ENCODE peak calls at places on chromosomes 11 and 22, in six cellular contexts. One of them, this sample, is unnamed.

GRCh38 chr11:96102664-96103068 is 178.8 kb upstream of the MTMR2 start:
- DNase-seq in prostate gland: no peak
- DNase-seq in SK-N-SH: no peak
- DNase-seq in gastrocnemius medialis: no peak
- DNase-seq in cardiac muscle cell: no peak
- DNase-seq in brain microvascular endothelial cell: peak
- DNase-seq in this sample: no peak

GRCh38 chr22:31235076-31235475 is 23.0 kb downstream of the LIMK2 start:
- DNase-seq in brain microvascular endothelial cell: no peak
- DNase-seq in cardiac muscle cell: no peak
- DNase-seq in gastrocnemius medialis: no peak
- DNase-seq in SK-N-SH: no peak
- DNase-seq in prostate gland: no peak
- DNase-seq in this sample: no peak

GRCh38 chr11:19244084-19244483 is 3.3 kb upstream of the E2F8 start:
- DNase-seq in gastrocnemius medialis: no peak
- DNase-seq in cardiac muscle cell: no peak
- DNase-seq in prostate gland: peak
- DNase-seq in brain microvascular endothelial cell: no peak
- DNase-seq in SK-N-SH: no peak
- DNase-seq in this sample: no peak

GRCh38 chr22:27246558-27246957 is 555.0 kb downstream of the MN1 start:
- DNase-seq in brain microvascular endothelial cell: no peak
- DNase-seq in gastrocnemius medialis: no peak
- DNase-seq in prostate gland: no peak
- DNase-seq in cardiac muscle cell: no peak
- DNase-seq in SK-N-SH: no peak
- DNase-seq in this sample: no peak

GRCh38 chr11:32427935-32428664 is 7.2 kb downstream of the WT1 start:
- DNase-seq in cardiac muscle cell: no peak
- DNase-seq in gastrocnemius medialis: no peak
- DNase-seq in brain microvascular endothelial cell: no peak
- DNase-seq in SK-N-SH: peak
- DNase-seq in prostate gland: no peak
- DNase-seq in this sample: no peak

GRCh38 chr22:31738566-31738965 is 11.4 kb downstream of the PRR14L start:
- DNase-seq in prostate gland: no peak
- DNase-seq in gastrocnemius medialis: no peak
- DNase-seq in brain microvascular endothelial cell: no peak
- DNase-seq in SK-N-SH: no peak
- DNase-seq in cardiac muscle cell: no peak
- DNase-seq in this sample: no peak

GRCh38 chr11:2655320-2655719 is 44.5 kb downstream of the KCNQ1OT1 start:
- DNase-seq in cardiac muscle cell: no peak
- DNase-seq in prostate gland: no peak
- DNase-seq in brain microvascular endothelial cell: no peak
- DNase-seq in SK-N-SH: no peak
- DNase-seq in gastrocnemius medialis: no peak
- DNase-seq in this sample: no peak

GRCh38 chr11:121767433-121767832 is 314.7 kb upstream of the SORL1-AS1 start:
- DNase-seq in SK-N-SH: no peak
- DNase-seq in brain microvascular endothelial cell: no peak
- DNase-seq in prostate gland: no peak
- DNase-seq in cardiac muscle cell: peak
- DNase-seq in gastrocnemius medialis: no peak
- DNase-seq in this sample: no peak

GRCh38 chr11:113378692-113379091 is 8.9 kb upstream of the ANKK1 start:
- DNase-seq in brain microvascular endothelial cell: no peak
- DNase-seq in cardiac muscle cell: no peak
- DNase-seq in gastrocnemius medialis: no peak
- DNase-seq in SK-N-SH: no peak
- DNase-seq in prostate gland: no peak
- DNase-seq in this sample: no peak

GRCh38 chr11:10181811-10182210 is 112.2 kb downstream of the SBF2 start:
- DNase-seq in cardiac muscle cell: no peak
- DNase-seq in gastrocnemius medialis: no peak
- DNase-seq in brain microvascular endothelial cell: no peak
- DNase-seq in prostate gland: no peak
- DNase-seq in SK-N-SH: peak
- DNase-seq in this sample: no peak

GRCh38 chr11:77384584-77384983 is 83.1 kb upstream of the GDPD4 start:
- DNase-seq in prostate gland: no peak
- DNase-seq in brain microvascular endothelial cell: no peak
- DNase-seq in cardiac muscle cell: no peak
- DNase-seq in gastrocnemius medialis: no peak
- DNase-seq in SK-N-SH: no peak
- DNase-seq in this sample: no peak

GRCh38 chr11:88535916-88536547 is 198.5 kb upstream of the CTSC start:
- DNase-seq in prostate gland: no peak
- DNase-seq in SK-N-SH: no peak
- DNase-seq in cardiac muscle cell: no peak
- DNase-seq in gastrocnemius medialis: no peak
- DNase-seq in brain microvascular endothelial cell: no peak
- DNase-seq in this sample: no peak

GRCh38 chr11:45082744-45083543 is 63.5 kb upstream of the PRDM11 start:
- DNase-seq in SK-N-SH: no peak
- DNase-seq in gastrocnemius medialis: no peak
- DNase-seq in prostate gland: no peak
- DNase-seq in brain microvascular endothelial cell: no peak
- DNase-seq in cardiac muscle cell: no peak
- DNase-seq in this sample: no peak

GRCh38 chr11:46117842-46118241 is 3.4 kb downstream of the PHF21A start:
- DNase-seq in cardiac muscle cell: no peak
- DNase-seq in gastrocnemius medialis: no peak
- DNase-seq in prostate gland: no peak
- DNase-seq in brain microvascular endothelial cell: no peak
- DNase-seq in SK-N-SH: no peak
- DNase-seq in this sample: no peak

GRCh38 chr11:109374441-109374840 is 47.5 kb upstream of the C11orf87 start:
- DNase-seq in cardiac muscle cell: no peak
- DNase-seq in brain microvascular endothelial cell: no peak
- DNase-seq in gastrocnemius medialis: no peak
- DNase-seq in SK-N-SH: no peak
- DNase-seq in prostate gland: no peak
- DNase-seq in this sample: no peak

GRCh38 chr11:82523141-82523540 is 210.5 kb downstream of the FAM181B start:
- DNase-seq in SK-N-SH: no peak
- DNase-seq in gastrocnemius medialis: peak
- DNase-seq in prostate gland: no peak
- DNase-seq in brain microvascular endothelial cell: no peak
- DNase-seq in cardiac muscle cell: no peak
- DNase-seq in this sample: no peak

GRCh38 chr11:31812392-31813241 is 1.5 kb upstream of the PAX6 start:
- DNase-seq in cardiac muscle cell: no peak
- DNase-seq in brain microvascular endothelial cell: no peak
- DNase-seq in prostate gland: no peak
- DNase-seq in SK-N-SH: peak
- DNase-seq in gastrocnemius medialis: no peak
- DNase-seq in this sample: no peak

GRCh38 chr11:57072640-57073039 is 83.9 kb downstream of the OR5AK2 start:
- DNase-seq in brain microvascular endothelial cell: peak
- DNase-seq in prostate gland: no peak
- DNase-seq in SK-N-SH: no peak
- DNase-seq in cardiac muscle cell: no peak
- DNase-seq in gastrocnemius medialis: no peak
- DNase-seq in this sample: no peak

GRCh38 chr11:10592331-10592730 is 23.9 kb upstream of the LYVE1 start:
- DNase-seq in brain microvascular endothelial cell: peak
- DNase-seq in cardiac muscle cell: no peak
- DNase-seq in prostate gland: no peak
- DNase-seq in gastrocnemius medialis: no peak
- DNase-seq in SK-N-SH: no peak
- DNase-seq in this sample: no peak

GRCh38 chr22:34414467-34415440 is 494.5 kb upstream of the LARGE1 start:
- DNase-seq in cardiac muscle cell: peak
- DNase-seq in prostate gland: peak
- DNase-seq in SK-N-SH: peak
- DNase-seq in gastrocnemius medialis: no peak
- DNase-seq in brain microvascular endothelial cell: no peak
- DNase-seq in this sample: no peak

GRCh38 chr11:40134820-40135219 is 1324.6 kb downstream of the LRRC4C start:
- DNase-seq in gastrocnemius medialis: no peak
- DNase-seq in prostate gland: no peak
- DNase-seq in brain microvascular endothelial cell: no peak
- DNase-seq in SK-N-SH: peak
- DNase-seq in cardiac muscle cell: no peak
- DNase-seq in this sample: no peak

DNA sequence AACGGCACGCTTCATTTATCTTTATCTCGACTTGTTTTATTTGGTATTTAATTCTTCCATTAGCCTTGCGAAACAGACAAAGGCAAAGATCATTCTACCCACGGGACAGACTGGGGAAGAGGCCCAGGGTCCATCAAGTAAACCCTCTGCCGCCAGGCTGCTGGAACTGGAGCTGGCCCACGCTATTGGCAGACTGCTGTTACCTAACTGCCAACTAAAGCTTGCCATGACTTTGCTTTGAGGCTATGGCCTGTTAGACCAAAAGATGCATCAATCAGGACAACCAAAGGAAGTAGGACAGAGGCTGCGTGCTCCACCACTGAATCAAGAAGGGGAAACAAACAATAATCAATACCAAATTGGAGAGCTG is 794 bp upstream of the TMEM218 start:
- DNase-seq in brain microvascular endothelial cell: no peak
- DNase-seq in gastrocnemius medialis: no peak
- DNase-seq in cardiac muscle cell: no peak
- DNase-seq in SK-N-SH: no peak
- DNase-seq in prostate gland: no peak
- DNase-seq in this sample: no peak
- H3K27ac ChIP-seq in brain microvascular endothelial cell: no peak
- H3K27ac ChIP-seq in gastrocnemius medialis: peak
- H3K27ac ChIP-seq in cardiac muscle cell: no peak
- H3K27ac ChIP-seq in SK-N-SH: peak
- H3K27ac ChIP-seq in prostate gland: peak
- H3K27ac ChIP-seq in this sample: peak

GRCh38 chr22:40678493-40679248 is 613 bp upstream of the MCHR1 start:
- DNase-seq in brain microvascular endothelial cell: no peak
- DNase-seq in gastrocnemius medialis: no peak
- DNase-seq in cardiac muscle cell: no peak
- DNase-seq in prostate gland: no peak
- DNase-seq in SK-N-SH: no peak
- DNase-seq in this sample: no peak
- H3K27ac ChIP-seq in brain microvascular endothelial cell: no peak
- H3K27ac ChIP-seq in gastrocnemius medialis: no peak
- H3K27ac ChIP-seq in cardiac muscle cell: no peak
- H3K27ac ChIP-seq in prostate gland: no peak
- H3K27ac ChIP-seq in SK-N-SH: no peak
- H3K27ac ChIP-seq in this sample: no peak

DNA sequence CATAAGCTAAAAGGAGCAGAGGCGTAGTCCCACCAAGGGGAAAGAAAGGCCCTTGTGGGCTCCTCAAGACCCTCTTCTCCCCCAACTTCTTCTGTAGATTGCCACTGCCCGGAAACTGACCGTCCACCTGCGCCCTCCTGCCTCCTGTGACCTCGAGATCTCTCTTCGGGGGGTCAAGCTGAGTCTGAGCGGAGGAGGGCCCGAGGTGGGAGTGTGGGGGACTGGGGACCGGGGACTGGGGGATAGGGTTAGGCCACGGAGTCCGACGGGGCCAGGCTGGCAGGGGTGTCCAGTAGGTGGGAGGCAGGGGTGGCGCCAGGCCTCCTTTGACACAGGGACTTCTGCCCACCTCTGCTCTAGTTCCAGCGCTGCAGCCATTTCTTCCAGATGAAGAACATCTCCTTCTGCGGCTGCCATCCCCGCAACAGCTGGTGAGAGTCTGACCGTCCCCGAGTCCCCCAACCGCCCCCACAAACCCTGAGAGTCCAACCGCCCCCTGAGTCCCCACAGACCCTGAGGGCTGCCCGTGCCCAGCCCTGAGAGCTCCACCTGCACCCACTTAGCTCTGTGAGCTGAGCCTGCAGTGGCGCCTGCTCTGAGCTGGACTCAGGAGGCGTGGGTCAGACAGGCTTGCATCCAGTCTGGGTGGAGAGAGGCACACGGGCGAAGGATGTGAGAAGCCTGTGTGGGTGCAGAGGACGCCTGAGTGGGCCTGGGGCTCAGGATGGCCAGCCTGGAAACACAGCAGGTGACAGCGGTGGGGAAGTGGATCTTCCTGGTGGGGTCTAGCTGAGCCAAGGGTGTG is 6.2 kb downstream of the MAPK8IP2 start:
- DNase-seq in brain microvascular endothelial cell: no peak
- DNase-seq in prostate gland: no peak
- DNase-seq in gastrocnemius medialis: peak
- DNase-seq in SK-N-SH: no peak
- DNase-seq in cardiac muscle cell: no peak
- DNase-seq in this sample: no peak
- H3K27ac ChIP-seq in brain microvascular endothelial cell: no peak
- H3K27ac ChIP-seq in prostate gland: no peak
- H3K27ac ChIP-seq in gastrocnemius medialis: no peak
- H3K27ac ChIP-seq in SK-N-SH: no peak
- H3K27ac ChIP-seq in cardiac muscle cell: no peak
- H3K27ac ChIP-seq in this sample: no peak

GRCh38 chr11:27184458-27185312 is 144.1 kb downstream of the BBOX1 start:
- DNase-seq in prostate gland: no peak
- DNase-seq in gastrocnemius medialis: no peak
- DNase-seq in SK-N-SH: no peak
- DNase-seq in brain microvascular endothelial cell: no peak
- DNase-seq in cardiac muscle cell: no peak
- DNase-seq in this sample: no peak

GRCh38 chr11:27187848-27188621 is 147.4 kb downstream of the BBOX1 start:
- DNase-seq in brain microvascular endothelial cell: no peak
- DNase-seq in prostate gland: no peak
- DNase-seq in SK-N-SH: no peak
- DNase-seq in cardiac muscle cell: peak
- DNase-seq in gastrocnemius medialis: no peak
- DNase-seq in this sample: no peak

GRCh38 chr11:27183672-27184457 is 143.2 kb downstream of the BBOX1 start:
- DNase-seq in gastrocnemius medialis: no peak
- DNase-seq in cardiac muscle cell: peak
- DNase-seq in SK-N-SH: peak
- DNase-seq in brain microvascular endothelial cell: peak
- DNase-seq in prostate gland: peak
- DNase-seq in this sample: no peak

GRCh38 chr11:27191061-27191460 is 150.4 kb downstream of the BBOX1 start:
- DNase-seq in cardiac muscle cell: no peak
- DNase-seq in gastrocnemius medialis: no peak
- DNase-seq in brain microvascular endothelial cell: no peak
- DNase-seq in prostate gland: no peak
- DNase-seq in SK-N-SH: no peak
- DNase-seq in this sample: no peak

DNA sequence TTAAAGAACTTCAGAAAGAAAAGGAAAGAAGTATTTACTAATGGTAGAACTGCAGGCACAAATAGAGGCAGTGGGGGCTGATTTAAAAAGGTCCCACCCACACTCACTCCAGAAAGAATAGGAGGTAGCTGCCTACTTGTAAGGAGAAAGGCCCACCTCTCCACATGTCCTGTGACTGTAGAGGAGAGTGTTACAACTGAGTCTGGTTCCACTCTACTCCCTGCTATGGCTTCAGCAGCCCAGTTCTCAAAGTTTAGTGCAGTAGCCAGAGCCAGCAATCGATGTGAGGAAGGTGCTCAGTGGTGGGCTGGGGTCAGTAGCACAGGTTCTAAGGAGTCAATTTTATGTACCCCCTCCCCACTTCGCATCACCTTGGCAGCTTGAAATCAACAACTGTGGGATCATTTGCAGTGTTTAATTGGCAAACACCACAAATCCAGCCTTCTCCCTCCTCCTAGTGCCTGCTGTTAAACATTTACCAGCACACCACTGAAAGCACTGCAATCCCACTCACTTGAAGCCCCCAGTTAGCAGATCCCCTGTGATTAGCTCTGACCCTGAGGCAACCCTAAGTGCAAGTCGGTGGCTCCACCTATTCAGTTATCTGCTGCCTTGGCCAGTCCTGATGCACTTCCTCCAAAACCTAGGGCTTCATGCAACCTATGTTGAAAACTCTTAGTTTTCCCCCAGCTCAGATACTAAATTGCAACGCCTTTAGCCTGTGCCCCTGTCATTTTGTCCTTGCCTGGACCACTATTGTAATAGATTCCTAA is 146.6 kb downstream of the BBOX1 start:
- DNase-seq in brain microvascular endothelial cell: no peak
- DNase-seq in cardiac muscle cell: no peak
- DNase-seq in prostate gland: no peak
- DNase-seq in gastrocnemius medialis: no peak
- DNase-seq in SK-N-SH: no peak
- DNase-seq in this sample: no peak
- H3K27ac ChIP-seq in brain microvascular endothelial cell: no peak
- H3K27ac ChIP-seq in cardiac muscle cell: peak
- H3K27ac ChIP-seq in prostate gland: no peak
- H3K27ac ChIP-seq in gastrocnemius medialis: no peak
- H3K27ac ChIP-seq in SK-N-SH: no peak
- H3K27ac ChIP-seq in this sample: no peak

This sample was measured in left ventricle myocardium inferior.